ENCODE peak calls at places on chromosomes 7 and 10, in four cellular contexts. C is neuronal stem cell, B is GM20000, S is epithelial cell of esophagus. O is an unnamed sample.

GRCh38 chr7:64882341-64883112 is 20.5 kb upstream of the ZNF273 start:
- DNase-seq in C (no peak), B (peak), S (peak), O (no peak)

GRCh38 chr7:91959023-91959422 is 18.4 kb downstream of the AKAP9 start:
- DNase-seq in B (no peak), S (no peak), C (no peak), O (no peak)

GRCh38 chr10:23994459-23995046 is 214.4 kb upstream of the KIAA1217 start:
- DNase-seq in B (peak), S (peak), C (peak), O (peak)

GRCh38 chr7:131507592-131508331 is 48.7 kb downstream of the PODXL start:
- DNase-seq in S (peak), B (peak), C (peak), O (peak)

GRCh38 chr7:33039257-33039904 is 23.2 kb downstream of the NT5C3A start:
- DNase-seq in B (peak), C (no peak), S (no peak), O (no peak)

GRCh38 chr10:132960651-132961419 is 18.5 kb upstream of the CFAP46 start:
- DNase-seq in S (no peak), C (no peak), B (no peak), O (no peak)

GRCh38 chr7:43385856-43386255 is 197.1 kb upstream of the STK17A start:
- DNase-seq in C (no peak), B (no peak), S (peak), O (no peak)

GRCh38 chr7:2982831-2983230 is 60.8 kb downstream of the CARD11 start:
- DNase-seq in C (no peak), S (no peak), B (peak), O (no peak)

GRCh38 chr10:3980660-3981059 is 195.7 kb upstream of the KLF6 start:
- DNase-seq in C (no peak), B (no peak), S (no peak), O (no peak)

GRCh38 chr7:17665029-17665428 is 275.3 kb downstream of the SNX13 start:
- DNase-seq in B (no peak), S (no peak), C (no peak), O (no peak)

GRCh38 chr10:110081914-110082313 is 74.1 kb downstream of the ADD3 start:
- DNase-seq in B (no peak), S (peak), C (no peak), O (no peak)

GRCh38 chr7:27917774-27918314 is 177.9 kb downstream of the TAX1BP1 start:
- DNase-seq in B (no peak), C (no peak), S (peak), O (no peak)

GRCh38 chr7:115221484-115221883 is 299.6 kb downstream of the MDFIC start:
- DNase-seq in B (no peak), S (no peak), C (no peak), O (no peak)

GRCh38 chr10:70558871-70559810 is 43.4 kb downstream of the PRF1 start:
- DNase-seq in B (peak), C (no peak), S (peak), O (peak)

GRCh38 chr10:35910234-35910633 is 268.1 kb upstream of the FZD8 start:
- DNase-seq in S (peak), B (no peak), C (no peak), O (no peak)

GRCh38 chr7:21269021-21269420 is 158.9 kb upstream of the SP4 start:
- DNase-seq in B (no peak), C (no peak), S (no peak), O (no peak)

GRCh38 chr7:104848386-104848990 is 165.5 kb upstream of the KMT2E start:
- DNase-seq in B (peak), C (peak), S (peak), O (peak)

GRCh38 chr10:80413152-80413996 is 5.0 kb downstream of the PRXL2A start:
- DNase-seq in B (no peak), S (peak), C (no peak), O (no peak)

GRCh38 chr7:22173884-22174573 is 182.9 kb downstream of the RAPGEF5 start:
- DNase-seq in S (peak), B (peak), C (no peak), O (no peak)

GRCh38 chr10:79552143-79552542 is 8.1 kb downstream of the SFTPA2 start:
- DNase-seq in S (no peak), C (no peak), B (no peak), O (no peak)

GRCh38 chr10:84375011-84375410 is 46.6 kb downstream of the CCSER2 start:
- DNase-seq in C (peak), S (peak), B (peak), O (peak)

GRCh38 chr10:21490028-21490427 is 35.5 kb downstream of the SKIDA1 start:
- DNase-seq in C (no peak), B (no peak), S (no peak), O (no peak)

GRCh38 chr10:17386616-17387075 is 67.7 kb downstream of the ST8SIA6 start:
- DNase-seq in S (peak), C (no peak), B (no peak), O (no peak)

GRCh38 chr10:79053081-79053434 is 15.7 kb upstream of the ZMIZ1 start:
- DNase-seq in S (no peak), B (no peak), C (no peak), O (no peak)

GRCh38 chr7:18469332-18469731 is 26.2 kb upstream of the HDAC9 start:
- DNase-seq in B (no peak), S (no peak), C (no peak), O (no peak)

GRCh38 chr10:122054046-122055025 is 65.4 kb downstream of the TACC2 start:
- DNase-seq in C (peak), S (peak), B (no peak), O (no peak)

GRCh38 chr7:47170516-47170915 is 411.4 kb downstream of the TNS3 start:
- DNase-seq in B (no peak), C (no peak), S (peak), O (no peak)

GRCh38 chr10:91536790-91537189 is 96.1 kb downstream of the PPP1R3C start:
- DNase-seq in S (no peak), C (no peak), B (no peak), O (no peak)

GRCh38 chr10:85175635-85176034 is 847.2 kb downstream of the CCSER2 start:
- DNase-seq in S (no peak), C (no peak), B (no peak), O (peak)

GRCh38 chr10:70963271-70963670 is 74.9 kb upstream of the PCBD1 start:
- DNase-seq in C (no peak), B (no peak), S (no peak), O (no peak)

GRCh38 chr7:17408245-17408903 is 109.9 kb downstream of the AHR start:
- DNase-seq in B (no peak), C (no peak), S (peak), O (no peak)

GRCh38 chr7:158394936-158395335 is 192.7 kb downstream of the PTPRN2 start:
- DNase-seq in B (no peak), C (peak), S (no peak), O (no peak)

GRCh38 chr7:44738031-44738730 is 10.5 kb upstream of the ZMIZ2 start:
- DNase-seq in B (no peak), S (no peak), C (no peak), O (no peak)

GRCh38 chr7:116236020-116236630 is 25.8 kb downstream of the TES start:
- DNase-seq in S (peak), B (peak), C (no peak), O (no peak)

GRCh38 chr7:23713285-23714235 is 3.5 kb downstream of the STK31 start:
- DNase-seq in S (peak), C (no peak), B (no peak), O (no peak)

GRCh38 chr10:22854935-22855421 is 72.9 kb upstream of the ARMC3 start:
- DNase-seq in B (no peak), S (no peak), C (no peak), O (no peak)

GRCh38 chr10:103517234-103518085 is 24.0 kb downstream of the NEURL1 start:
- DNase-seq in C (no peak), B (peak), S (no peak), O (no peak)